ENCODE peak calls at places on chromosomes 16 and 17, in seven cellular contexts. E is upper lobe of left lung, B is K562, O is adrenal gland, Y is tibial nerve, K is prostate gland, U is A549. Z is an unnamed sample.

GRCh38 chr17:48646183-48647102 is 20.3 kb upstream of the HOXB9 start:
- DNase-seq in E (peak; percentile 84), B (peak; percentile 77), O (no peak), Y (no peak), K (no peak), U (peak; percentile 80), Z (peak; percentile 82)

GRCh38 chr17:82596316-82596715 is 51.9 kb downstream of the WDR45B start:
- DNase-seq in E (no peak), B (no peak), O (no peak), Y (no peak), K (no peak), U (no peak), Z (no peak)

GRCh38 chr16:86740817-86741799 is 162.8 kb downstream of the FOXL1 start:
- DNase-seq in E (no peak), B (no peak), O (peak; percentile 28), Y (peak; percentile 15), K (no peak), U (peak; percentile 62), Z (no peak)

GRCh38 chr16:89374393-89374948 is 115.9 kb downstream of the ANKRD11 start:
- DNase-seq in E (no peak), B (no peak), O (no peak), Y (no peak), K (no peak), U (peak; percentile 31), Z (no peak)

GRCh38 chr16:53034306-53034705 is 18.4 kb downstream of the CHD9NB start:
- DNase-seq in E (no peak), B (no peak), O (no peak), Y (no peak), K (no peak), U (no peak), Z (no peak)

GRCh38 chr16:54462766-54463165 is 176.2 kb upstream of the IRX3 start:
- DNase-seq in E (no peak), B (no peak), O (no peak), Y (no peak), K (no peak), U (no peak), Z (no peak)

GRCh38 chr16:56513972-56514371 is 5.9 kb downstream of the BBS2 start:
- DNase-seq in E (no peak), B (peak; percentile 30), O (peak; percentile 59), Y (peak; percentile 54), K (peak; percentile 66), U (peak; percentile 81), Z (peak; percentile 60)

GRCh38 chr16:57791156-57791902 is 11.0 kb downstream of the KIFC3 start:
- DNase-seq in E (no peak), B (no peak), O (peak; percentile 68), Y (no peak), K (no peak), U (no peak), Z (no peak)

GRCh38 chr16:10332775-10333174 is 53.1 kb upstream of the ATF7IP2 start:
- DNase-seq in E (no peak), B (no peak), O (no peak), Y (no peak), K (no peak), U (no peak), Z (no peak)

GRCh38 chr17:50685334-50685665 is 22.4 kb downstream of the ANKRD40 start:
- DNase-seq in E (no peak), B (no peak), O (no peak), Y (no peak), K (no peak), U (no peak), Z (no peak)

GRCh38 chr17:33753452-33753851 is 460.4 kb upstream of the ASIC2 start:
- DNase-seq in E (no peak), B (no peak), O (no peak), Y (no peak), K (no peak), U (peak; percentile 16), Z (no peak)

GRCh38 chr17:44241104-44241503 is 21.6 kb upstream of the UBTF start:
- DNase-seq in E (no peak), B (no peak), O (no peak), Y (no peak), K (no peak), U (no peak), Z (no peak)

GRCh38 chr17:74873874-74874614 is 1.2 kb upstream of the FDXR start:
- DNase-seq in E (no peak), B (no peak), O (no peak), Y (no peak), K (no peak), U (peak; percentile 78), Z (no peak)

GRCh38 chr17:43984521-43984920 is 19.9 kb upstream of the NAGS start:
- DNase-seq in E (no peak), B (no peak), O (no peak), Y (no peak), K (no peak), U (no peak), Z (no peak)

GRCh38 chr16:53220585-53220984 is 165.8 kb downstream of the CHD9 start:
- DNase-seq in E (no peak), B (peak; percentile 20), O (no peak), Y (no peak), K (no peak), U (peak; percentile 49), Z (no peak)

GRCh38 chr16:89422527-89422904 is 67.8 kb downstream of the ANKRD11 start:
- DNase-seq in E (no peak), B (no peak), O (no peak), Y (no peak), K (no peak), U (no peak), Z (no peak)

DNA sequence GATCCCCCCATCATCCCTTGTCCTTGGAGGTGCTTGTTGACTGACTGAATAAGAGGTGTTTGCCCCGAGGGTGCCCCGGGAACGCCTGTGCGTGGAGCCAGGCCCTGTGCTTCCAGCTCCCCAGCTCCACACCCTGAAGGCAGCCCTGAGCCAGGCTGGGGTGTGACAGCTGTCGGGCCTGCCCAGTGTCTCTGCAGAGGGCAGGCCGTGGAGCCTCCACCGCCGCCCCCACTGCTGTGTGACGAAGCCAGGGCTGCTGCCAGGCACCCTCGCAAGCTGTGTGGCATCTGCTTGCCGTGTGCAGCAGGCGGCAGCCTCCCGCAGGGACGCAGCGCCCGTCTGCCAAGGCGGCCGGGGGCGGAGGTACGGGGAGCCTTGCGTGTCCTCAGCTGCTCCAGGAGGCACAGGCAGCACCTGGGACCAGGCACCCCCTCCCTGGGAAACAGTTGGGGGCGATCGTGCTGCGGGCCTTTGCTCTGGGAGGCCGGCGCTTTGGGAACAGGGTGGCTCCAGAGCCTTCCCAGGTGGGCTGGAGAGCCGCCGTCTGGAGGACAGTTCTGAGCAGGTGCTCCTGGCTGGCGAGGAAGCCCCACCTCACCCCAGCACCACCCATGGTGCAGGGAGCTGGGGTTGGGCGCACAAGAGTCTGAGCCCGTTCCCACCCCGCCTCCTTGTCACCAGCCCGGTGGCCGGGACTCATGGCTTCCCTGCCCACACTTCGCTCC is 26.6 kb downstream of the GSE1 start:
- DNase-seq in E (peak; percentile 83), B (no peak), O (peak; percentile 91), Y (no peak), K (peak; percentile 67), U (no peak), Z (no peak)
- H3K4me1 ChIP-seq in E (peaks cover 92% of the 10 kb centered on the region), B (no peaks in the 10 kb centered on the region), O (peaks cover 66% of the 10 kb centered on the region), Y (no peaks in the 10 kb centered on the region), K (peaks cover 41% of the 10 kb centered on the region), U (peaks cover 12% of the 10 kb centered on the region), Z (peaks cover 11% of the 10 kb centered on the region)

GRCh38 chr16:12406158-12406557 is 397.5 kb downstream of the CPPED1 start:
- DNase-seq in E (no peak), B (no peak), O (no peak), Y (no peak), K (no peak), U (no peak), Z (no peak)
- TF ChIP-seq POLR2A in E (no peak), B (no peak), O (no peak), Y (no peak), K (no peak), U (no peak), Z (no peak)

GRCh38 chr16:50612849-50613198 is 64.6 kb downstream of the NKD1 start:
- DNase-seq in E (no peak), B (no peak), O (no peak), Y (no peak), K (no peak), U (no peak), Z (no peak)
- H3K4me1 ChIP-seq in E (peaks cover 11% of the 10 kb centered on the region), B (no peaks in the 10 kb centered on the region), O (no peaks in the 10 kb centered on the region), Y (no peaks in the 10 kb centered on the region), K (peaks cover 4% of the 10 kb centered on the region), U (peaks cover 3% of the 10 kb centered on the region), Z (peaks cover 70% of the 10 kb centered on the region)

GRCh38 chr17:57682667-57683066 is 62.4 kb downstream of the CCDC182 start:
- DNase-seq in E (no peak), B (no peak), O (no peak), Y (no peak), K (no peak), U (no peak), Z (no peak)

GRCh38 chr17:57684711-57685498 is 60.2 kb downstream of the CCDC182 start:
- DNase-seq in E (no peak), B (no peak), O (no peak), Y (no peak), K (no peak), U (no peak), Z (no peak)

GRCh38 chr17:57687642-57688041 is 57.5 kb downstream of the CCDC182 start:
- DNase-seq in E (no peak), B (no peak), O (no peak), Y (no peak), K (no peak), U (no peak), Z (no peak)

GRCh38 chr17:57689254-57689653 is 55.8 kb downstream of the CCDC182 start:
- DNase-seq in E (no peak), B (no peak), O (no peak), Y (no peak), K (no peak), U (no peak), Z (no peak)

DNA sequence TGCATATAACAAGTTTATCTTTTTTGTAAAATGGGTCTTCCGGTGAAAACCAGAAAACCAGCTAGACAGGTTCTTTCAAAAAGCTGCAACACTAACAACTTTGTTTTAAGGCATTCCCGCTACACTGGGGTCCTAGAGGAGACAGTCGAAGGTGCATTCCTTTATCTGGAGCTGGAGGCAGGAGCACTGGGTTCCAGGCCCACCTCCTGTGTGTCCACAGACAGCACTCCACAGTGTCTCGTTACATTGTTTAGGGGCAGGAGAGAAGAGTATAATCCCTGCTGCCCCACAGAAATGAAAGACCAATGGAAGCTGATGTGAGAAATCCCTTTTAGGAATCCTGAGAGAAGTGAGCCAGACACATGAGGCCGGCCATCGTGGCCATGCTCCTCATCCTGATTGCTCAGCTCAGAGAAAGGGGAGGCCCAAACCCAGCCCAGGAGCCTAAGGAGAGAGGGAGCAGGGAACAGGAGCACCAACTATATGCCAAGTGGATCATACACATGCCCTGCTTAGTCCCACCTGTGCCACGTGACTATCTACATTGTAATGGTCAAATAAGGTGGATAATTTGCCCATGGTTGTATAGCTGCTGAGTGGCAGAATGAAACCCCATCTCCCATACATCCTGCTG is 59.5 kb downstream of the CCDC182 start:
- DNase-seq in E (no peak), B (no peak), O (no peak), Y (no peak), K (no peak), U (no peak), Z (no peak)
- TF ChIP-seq POLR2A in E (no peak), B (no peak), O (no peak), Y (no peak), K (no peak), U (no peak), Z (no peak)